ENCODE peak calls at places on chromosomes 5 and 9, in four cellular contexts. N, K, T and W are unnamed samples. For H3K27me3, the result is how much of the 10 kb centered on the place peaks cover.

GRCh38 chr9:20984471-20984870 is 47.0 kb downstream of the HACD4 start:
- DNase-seq in N (no peak), K (no peak), T (no peak), W (no peak)

GRCh38 chr5:20556364-20556763 is 568.4 kb upstream of the CDH18 start:
- DNase-seq in N (peak), K (no peak), T (no peak), W (no peak)

GRCh38 chr9:92668746-92669526 is 995 bp downstream of the IPPK start:
- DNase-seq in N (peak), K (no peak), T (peak), W (no peak)

GRCh38 chr5:69512740-69513260 is 20.2 kb downstream of the OCLN start:
- DNase-seq in N (peak), K (no peak), T (peak), W (peak)

GRCh38 chr9:112338561-112338960 is 5.1 kb upstream of the PTBP3 start:
- DNase-seq in N (peak), K (no peak), T (peak), W (no peak)

GRCh38 chr5:142202282-142202681 is 93.7 kb downstream of the NDFIP1 start:
- DNase-seq in N (peak), K (no peak), T (peak), W (no peak)

GRCh38 chr5:174737335-174737734 is 13.0 kb downstream of the MSX2 start:
- DNase-seq in N (peak), K (no peak), T (no peak), W (no peak)

GRCh38 chr5:180575571-180575970 is 15.7 kb downstream of the SCGB3A1 start:
- DNase-seq in N (no peak), K (no peak), T (no peak), W (no peak)

GRCh38 chr9:18905883-18906649 is 126.9 kb downstream of the SAXO1 start:
- DNase-seq in N (peak), K (no peak), T (peak), W (no peak)

GRCh38 chr9:133256686-133257091 is 18.3 kb downstream of the ABO start:
- DNase-seq in N (no peak), K (no peak), T (no peak), W (no peak)

GRCh38 chr5:139985733-139986132 is 57.4 kb downstream of the NRG2 start:
- DNase-seq in N (peak), K (peak), T (peak), W (peak)

GRCh38 chr9:121023064-121023463 is 27.0 kb downstream of the C5 start:
- DNase-seq in N (peak), K (no peak), T (peak), W (no peak)

GRCh38 chr5:43017438-43017820 is 22.7 kb downstream of the ANXA2R start:
- DNase-seq in N (no peak), K (no peak), T (no peak), W (no peak)

GRCh38 chr9:95783426-95783975 is 92.0 kb upstream of the ERCC6L2 start:
- DNase-seq in N (peak), K (no peak), T (peak), W (no peak)

GRCh38 chr5:161410640-161411039 is 135.9 kb downstream of the GABRB2 start:
- DNase-seq in N (no peak), K (no peak), T (no peak), W (no peak)

GRCh38 chr9:104300125-104300524 is 203.9 kb upstream of the OR13F1 start:
- DNase-seq in N (no peak), K (no peak), T (no peak), W (no peak)

GRCh38 chr9:104301770-104302169 is 202.3 kb upstream of the OR13F1 start:
- DNase-seq in N (no peak), K (no peak), T (no peak), W (no peak)

GRCh38 chr9:104304925-104305324 is 199.1 kb upstream of the OR13F1 start:
- DNase-seq in N (no peak), K (no peak), T (no peak), W (no peak)

DNA sequence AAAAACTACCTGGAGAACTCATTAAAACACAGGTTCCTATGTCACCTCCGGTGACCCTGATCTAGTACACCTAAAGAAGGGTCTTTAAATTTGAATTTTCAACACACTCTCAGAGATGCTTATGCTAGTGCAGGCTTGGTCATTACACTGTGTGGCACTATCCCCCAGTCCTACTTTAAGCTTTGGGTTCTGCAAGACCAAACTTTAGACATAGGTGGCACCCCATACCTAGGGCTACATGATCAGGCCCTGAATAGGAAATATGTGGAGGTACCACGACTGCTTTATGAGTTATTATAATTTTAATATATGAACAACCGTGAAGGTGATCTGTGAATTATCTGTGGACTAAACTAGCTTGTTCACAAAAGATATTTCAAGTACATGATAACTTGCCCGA is 201.3 kb upstream of the OR13F1 start:
- DNase-seq in N (no peak), K (no peak), T (no peak), W (no peak)
- TF ChIP-seq CTCF in N (no peak), K (no peak), T (no peak), W (no peak)

GRCh38 chr5:159106193-159106568 is 6.5 kb upstream of the EBF1 start:
- DNase-seq in N (no peak), K (no peak), T (no peak), W (no peak)

GRCh38 chr5:159105318-159106053 is 5.8 kb upstream of the EBF1 start:
- DNase-seq in N (no peak), K (no peak), T (no peak), W (no peak)

GRCh38 chr5:159104759-159105317 is 5.1 kb upstream of the EBF1 start:
- DNase-seq in N (no peak), K (no peak), T (no peak), W (no peak)

GRCh38 chr5:159107308-159107707 is 7.6 kb upstream of the EBF1 start:
- DNase-seq in N (no peak), K (no peak), T (no peak), W (no peak)

DNA sequence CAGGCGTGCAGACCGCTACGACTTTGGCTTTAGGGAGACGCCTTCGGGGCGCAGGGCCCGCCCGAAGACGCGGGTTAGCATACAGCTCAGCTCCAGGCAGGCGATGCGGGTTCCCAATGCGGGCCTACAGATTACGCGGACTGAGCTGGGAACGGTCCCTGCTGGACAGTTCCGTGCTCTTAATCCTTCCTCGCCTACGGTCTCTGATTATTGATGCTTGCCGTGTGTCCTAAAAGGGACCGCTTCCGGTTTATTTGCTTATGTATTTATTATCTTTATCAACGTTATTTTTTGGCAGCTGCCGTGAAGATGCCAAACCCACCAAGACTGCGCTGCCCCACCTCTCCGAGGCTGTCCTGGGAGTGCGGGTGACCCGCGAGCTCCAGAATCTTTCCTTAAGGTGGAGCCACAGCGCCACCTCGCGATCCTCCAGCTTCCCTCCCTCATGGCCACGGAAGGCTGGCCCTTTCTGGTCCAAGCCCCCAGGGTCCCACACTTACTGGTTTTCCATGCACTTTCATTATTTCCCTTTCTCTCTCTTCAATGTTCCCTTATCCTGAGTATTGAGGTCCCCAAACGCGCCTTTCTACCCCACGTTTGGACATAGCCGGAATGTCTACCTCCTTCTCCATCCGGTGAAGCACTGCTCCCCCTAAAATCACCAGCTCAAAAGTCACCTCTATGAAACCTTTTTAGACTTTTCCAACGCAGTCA is 7.0 kb upstream of the EBF1 start:
- DNase-seq in N (peak), K (peak), T (peak), W (no peak)
- H3K27me3 ChIP-seq in N (under half), K (under half), T (under half), W (half or more)

DNA sequence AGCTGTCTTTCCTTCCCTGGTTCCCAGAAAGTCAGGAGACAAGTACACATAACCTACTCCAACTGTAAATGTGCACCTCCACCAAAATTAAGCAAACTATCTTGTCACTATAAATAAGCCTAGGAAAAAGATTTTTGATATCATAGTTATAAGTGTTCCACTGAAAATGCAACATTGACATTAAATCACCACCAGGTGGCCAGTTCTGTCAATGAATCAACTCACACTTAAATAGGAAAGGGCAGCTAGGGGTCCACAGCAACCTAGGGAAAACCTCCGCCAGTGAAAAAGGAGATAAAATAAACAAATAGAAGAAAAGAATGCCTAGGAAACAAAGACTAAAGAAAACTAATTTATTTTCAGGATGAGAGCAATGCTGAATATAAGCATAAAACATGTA is 243.0 kb upstream of the PTPRD start:
- DNase-seq in N (no peak), K (no peak), T (peak), W (no peak)
- TF ChIP-seq CTCF in N (peak), K (no peak), T (peak), W (no peak)

DNA sequence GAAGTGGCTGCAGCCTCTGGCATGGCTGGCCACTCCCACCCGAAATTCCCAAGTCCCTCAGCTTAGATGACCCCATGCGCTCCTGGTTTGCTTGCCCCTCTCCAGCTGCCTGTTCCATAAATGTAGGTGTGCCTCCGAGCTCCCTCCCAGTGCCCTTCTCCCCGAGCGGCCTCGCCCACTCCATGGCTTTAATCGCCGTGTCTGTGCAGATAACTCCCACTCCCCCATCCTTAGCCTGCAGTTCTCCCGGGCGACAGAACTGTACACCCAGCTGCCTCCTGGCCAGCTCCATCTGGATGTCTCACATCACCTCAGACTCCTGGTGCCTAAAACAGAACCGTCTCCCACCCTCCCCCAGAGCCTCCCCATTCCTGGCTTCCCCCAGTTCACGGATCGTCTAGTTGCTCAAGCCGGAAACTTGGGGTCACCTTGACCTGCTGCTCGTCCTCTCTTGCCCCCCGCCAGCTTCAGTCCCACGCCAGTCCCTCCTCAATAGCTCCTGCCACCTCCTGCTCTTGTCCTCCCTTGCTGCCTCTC is 24.1 kb downstream of the HK3 start:
- DNase-seq in N (no peak), K (no peak), T (no peak), W (no peak)
- H3K27me3 ChIP-seq in N (under half), K (under half), T (under half), W (half or more)

DNA sequence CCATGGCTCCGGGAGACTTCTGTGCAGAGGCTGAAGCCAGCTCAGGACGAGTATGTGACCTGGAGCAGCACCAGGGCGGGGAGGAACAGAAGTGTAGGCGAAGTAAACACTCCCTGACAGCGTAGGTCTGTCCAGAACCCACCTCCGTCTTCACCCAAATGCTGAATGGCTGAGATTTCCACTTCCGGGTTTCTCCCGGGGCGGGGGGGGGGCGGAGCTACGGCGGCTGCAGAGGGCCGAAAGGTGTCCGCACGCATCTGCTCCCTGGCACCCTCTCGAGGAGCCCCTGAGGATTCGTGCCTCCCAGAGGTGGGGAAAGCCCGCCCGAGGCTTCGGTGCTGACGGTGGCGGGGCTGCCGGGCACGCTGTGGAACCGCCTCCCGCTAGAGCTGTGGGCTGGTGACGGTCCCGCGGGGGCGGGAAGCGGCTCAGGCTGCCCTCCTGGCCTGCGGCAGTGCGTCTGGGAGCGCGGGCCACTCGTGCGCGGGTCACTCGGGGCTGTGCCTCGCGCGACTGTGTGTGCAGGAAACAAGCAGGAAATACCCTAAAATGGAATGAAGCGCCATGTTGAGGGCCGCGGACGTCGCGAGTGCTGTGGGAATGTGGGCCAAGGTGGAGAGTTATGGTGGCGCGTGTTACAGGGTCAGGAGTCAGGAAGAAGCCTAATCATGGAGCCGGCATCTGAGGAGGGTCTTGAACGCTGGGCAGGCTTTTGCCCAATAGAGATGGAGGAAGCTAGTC is 1425.4 kb downstream of the FOXD4L5 start:
- DNase-seq in N (no peak), K (no peak), T (no peak), W (no peak)
- TF ChIP-seq CTCF in N (no peak), K (no peak), T (no peak), W (no peak)

DNA sequence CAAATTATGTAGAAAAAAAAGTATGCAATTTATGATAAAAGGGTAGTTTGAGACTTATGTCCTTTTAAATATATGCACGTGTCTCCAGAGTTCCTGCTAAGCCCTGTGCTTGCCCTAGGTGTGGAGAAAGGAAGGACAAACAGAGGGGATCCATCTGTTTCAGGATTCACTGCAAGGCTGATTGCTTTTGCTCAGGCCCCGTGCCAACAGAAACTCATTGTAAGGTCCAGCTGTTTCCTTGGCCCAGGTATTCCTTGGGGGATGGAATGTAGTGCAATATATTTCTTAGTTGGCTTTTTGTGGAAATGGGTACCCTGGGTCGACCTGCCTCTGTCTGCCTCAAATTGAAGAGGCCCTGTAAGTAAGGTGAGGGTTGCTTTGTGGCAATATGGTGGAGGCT is 268.6 kb upstream of the CLINT1 start:
- DNase-seq in N (no peak), K (no peak), T (no peak), W (no peak)
- H3K27me3 ChIP-seq in N (under half), K (under half), T (under half), W (under half)

DNA sequence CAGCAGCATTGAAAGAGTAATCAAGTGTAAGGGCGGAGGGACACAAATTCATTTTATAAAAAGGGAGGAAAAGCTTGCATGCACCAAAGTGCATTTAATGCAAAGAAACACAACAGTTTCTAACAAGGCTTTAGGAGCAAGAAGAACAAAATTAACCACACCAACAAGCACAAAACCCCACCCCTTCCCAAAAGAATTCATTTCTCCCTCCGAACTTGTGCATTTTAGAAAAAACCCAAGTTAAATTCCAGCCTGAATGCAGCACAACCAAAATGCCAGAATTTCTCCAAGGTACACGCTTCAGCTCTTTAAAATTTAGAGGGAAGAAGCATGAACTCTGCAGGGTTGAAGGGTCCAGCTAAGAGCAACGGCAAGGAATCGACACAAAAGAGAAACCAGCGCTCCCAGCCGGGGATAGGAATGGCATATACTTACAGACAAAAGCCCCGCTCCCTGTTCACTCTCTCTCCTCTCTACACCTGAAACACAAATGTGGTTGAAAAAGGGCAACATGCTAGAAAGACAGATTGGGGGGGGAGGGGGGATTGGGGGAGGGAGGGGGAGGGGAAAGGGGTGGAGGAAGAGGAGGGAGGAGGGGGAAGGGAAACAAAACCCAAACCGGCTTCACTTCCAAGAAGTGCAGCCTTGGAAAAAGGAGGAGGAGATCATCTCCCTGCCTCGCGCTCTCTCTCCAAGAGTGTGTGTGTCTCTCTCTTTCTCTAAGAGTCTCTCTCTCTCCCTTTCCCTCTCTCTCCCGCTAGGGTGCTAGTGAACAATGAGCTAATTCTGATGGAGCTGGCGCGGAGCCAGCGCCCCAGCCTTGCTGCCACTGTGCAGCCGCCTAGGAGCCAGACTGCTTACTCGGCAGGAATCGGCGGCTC is at the start of gene NREP:
- DNase-seq in N (peak), K (peak), T (peak), W (peak)
- TF ChIP-seq CTCF in N (peak), K (peak), T (peak), W (peak)